ENCODE peak calls at places on chromosomes 1 and 21, in six cellular contexts. B, P, M, H, T and F are unnamed samples. For H3K36me3, the result is how much of the 10 kb centered on the place peaks cover.

GRCh38 chr1:3122311-3122710 is 53.3 kb downstream of the PRDM16 start:
- DNase-seq in B (no peak), H (no peak), M (no peak), T (no peak), P (no peak), F (no peak)

GRCh38 chr1:157523774-157524501 is 28.4 kb downstream of the FCRL5 start:
- DNase-seq in P (no peak), H (no peak), B (no peak), T (peak), M (no peak), F (no peak)

GRCh38 chr1:162421258-162422194 is 9.6 kb upstream of the SH2D1B start:
- DNase-seq in B (no peak), M (no peak), H (no peak), T (no peak), P (no peak), F (no peak)

GRCh38 chr1:87000460-87000859 is 86.0 kb downstream of the HS2ST1 start:
- DNase-seq in M (no peak), H (no peak), P (no peak), B (no peak), T (no peak), F (no peak)

GRCh38 chr1:216702170-216702569 is 21.1 kb downstream of the ESRRG start:
- DNase-seq in M (no peak), P (no peak), T (peak), B (no peak), H (no peak), F (no peak)

GRCh38 chr1:64212023-64212422 is 8.6 kb downstream of the UBE2U start:
- DNase-seq in M (no peak), B (no peak), P (peak), H (no peak), T (no peak), F (no peak)

GRCh38 chr1:207021139-207021861 is 11.3 kb downstream of the C1orf116 start:
- DNase-seq in P (peak), H (no peak), T (no peak), M (no peak), B (no peak), F (no peak)

GRCh38 chr1:109466440-109467300 is at the start of gene SYPL2:
- DNase-seq in H (peak), T (no peak), P (no peak), B (peak), M (peak), F (no peak)

GRCh38 chr1:2534775-2535387 is 4.8 kb upstream of the HES5 start:
- DNase-seq in H (peak), B (peak), M (no peak), P (no peak), T (no peak), F (peak)

GRCh38 chr1:164718821-164719220 is 159.8 kb downstream of the PBX1 start:
- DNase-seq in H (no peak), T (no peak), B (no peak), P (no peak), M (no peak), F (no peak)

DNA sequence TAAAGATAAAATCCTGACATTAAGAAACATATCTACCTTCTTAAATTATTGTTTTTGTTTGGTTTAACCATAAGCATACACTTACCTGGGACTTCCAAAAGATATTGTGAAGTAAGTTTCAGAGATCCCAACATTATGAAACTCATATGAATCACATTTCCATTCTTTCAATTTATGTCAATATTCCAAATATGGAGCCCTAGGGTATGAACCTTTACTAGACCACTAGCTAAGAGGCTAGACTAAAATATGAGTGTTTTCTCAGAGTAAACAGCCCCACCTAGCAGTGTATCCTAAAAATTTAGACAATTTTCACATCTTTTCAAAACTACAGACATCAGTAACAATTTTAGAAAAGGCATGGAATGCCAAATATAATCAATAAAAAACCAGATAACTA is 24.4 kb downstream of the SCAF4 start:
- DNase-seq in P (no peak), T (no peak), B (no peak), M (no peak), H (no peak), F (no peak)
- H3K36me3 ChIP-seq in P (under half), T (under half), B (under half), M (under half), H (under half), F (under half)

GRCh38 chr21:35244514-35244913 is 195.4 kb upstream of the RUNX1 start:
- DNase-seq in P (no peak), T (no peak), B (no peak), H (no peak), M (no peak), F (no peak)
- H3K4me3 ChIP-seq in P (no peak), T (no peak), B (no peak), H (no peak), M (no peak), F (no peak)

GRCh38 chr1:60169206-60169605 is 95.6 kb upstream of the C1orf87 start:
- DNase-seq in T (no peak), M (no peak), H (no peak), P (peak), B (no peak), F (no peak)

GRCh38 chr1:60173729-60174128 is 100.2 kb upstream of the C1orf87 start:
- DNase-seq in H (no peak), P (no peak), B (no peak), T (no peak), M (no peak), F (no peak)

GRCh38 chr1:60171793-60172192 is 98.2 kb upstream of the C1orf87 start:
- DNase-seq in T (no peak), P (peak), M (no peak), B (no peak), H (no peak), F (no peak)

GRCh38 chr1:60173006-60173405 is 99.4 kb upstream of the C1orf87 start:
- DNase-seq in P (no peak), T (no peak), B (no peak), H (no peak), M (no peak), F (no peak)

GRCh38 chr1:60170709-60171108 is 97.1 kb upstream of the C1orf87 start:
- DNase-seq in M (no peak), H (no peak), T (no peak), B (no peak), P (no peak), F (no peak)
- TF ChIP-seq CTCF in M (no peak), H (no peak), T (no peak), B (no peak), P (no peak), F (no peak)

DNA sequence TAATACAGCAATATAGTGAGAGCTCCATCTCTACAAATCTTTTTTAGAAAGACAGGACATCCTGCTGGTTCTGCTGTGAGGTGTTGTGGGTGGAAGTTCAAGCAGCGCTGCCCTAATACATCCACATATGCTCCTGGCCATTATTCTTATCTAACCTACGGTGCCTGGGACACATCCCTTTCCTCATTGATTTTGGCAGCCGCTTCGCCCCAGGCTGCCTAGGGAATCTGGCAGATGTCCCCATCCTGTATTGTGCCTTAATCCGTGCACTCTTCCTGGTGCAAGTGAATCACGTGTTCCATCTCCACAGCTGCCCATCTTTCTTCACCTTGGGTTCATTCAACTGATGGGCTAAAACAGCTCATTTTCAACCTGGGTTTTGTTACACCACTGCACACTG is 3.1 kb upstream of the UBE2G2 start:
- DNase-seq in B (no peak), P (no peak), T (no peak), H (no peak), M (no peak), F (no peak)
- H3K36me3 ChIP-seq in B (under half), P (under half), T (under half), H (half or more), M (under half), F (under half)